ENCODE peak calls at places on chromosomes 3 and 15, in four cellular contexts. M is activated T-cell treated with anti-CD3 and anti-CD28 coated beads for 24 hours; A is activated CD4-positive, alpha-beta T cell treated with anti-CD3 and anti-CD28 coated beads, Interleukin-2, amount 10 ng/mL, durations not matched to agents 7 days and 5 days; C is HFFc6. W is an unnamed sample.

GRCh38 chr15:93708721-93709120 is 522.6 kb upstream of the MCTP2 start:
- DNase-seq in M (no peak), A (no peak), C (no peak), W (no peak)

GRCh38 chr3:30180305-30181275 is 425.8 kb upstream of the TGFBR2 start:
- DNase-seq in A (no peak), M (no peak), C (no peak), W (no peak)

GRCh38 chr15:73781038-73781925 is 28.1 kb upstream of the INSYN1 start:
- DNase-seq in C (peak; percentile 57), M (no peak), A (peak; percentile 6), W (no peak)

GRCh38 chr3:195148553-195148952 is 122.4 kb downstream of the XXYLT1 start:
- DNase-seq in M (no peak), A (no peak), C (no peak), W (no peak)

GRCh38 chr15:60905587-60905986 is 323.5 kb downstream of the RORA start:
- DNase-seq in C (no peak), A (peak; percentile 48), M (no peak), W (peak; percentile 23)

GRCh38 chr3:169563775-169564059 is 99.8 kb downstream of the MECOM start:
- DNase-seq in C (no peak), M (no peak), A (no peak), W (no peak)

GRCh38 chr3:135837977-135838636 is 127.4 kb upstream of the PPP2R3A start:
- DNase-seq in A (no peak), M (no peak), C (no peak), W (no peak)

GRCh38 chr3:191330309-191330712 is at the start of gene UTS2B:
- DNase-seq in A (no peak), C (peak; percentile 51), M (no peak), W (no peak)

GRCh38 chr15:100762289-100762688 is 117.3 kb upstream of the ALDH1A3 start:
- DNase-seq in M (no peak), C (no peak), A (no peak), W (no peak)

GRCh38 chr3:66017084-66017990 is 21.4 kb downstream of the MAGI1 start:
- DNase-seq in A (no peak), C (no peak), M (no peak), W (no peak)

GRCh38 chr3:37074178-37074577 is 80.9 kb downstream of the MLH1 start:
- DNase-seq in C (peak; percentile 63), M (no peak), A (no peak), W (no peak)

GRCh38 chr3:187914231-187914630 is 169.0 kb upstream of the BCL6 start:
- DNase-seq in A (no peak), C (no peak), M (no peak), W (no peak)

GRCh38 chr3:61560452-61561373 is 658 bp upstream of the PTPRG start:
- DNase-seq in A (peak; percentile 56), C (peak; percentile 76), M (no peak), W (no peak)

GRCh38 chr3:38054166-38054991 is 15.4 kb downstream of the DLEC1 start:
- DNase-seq in A (no peak), C (peak; percentile 12), M (no peak), W (no peak)

GRCh38 chr15:39084683-39085530 is 496.0 kb upstream of the THBS1 start:
- DNase-seq in C (peak; percentile 57), A (no peak), M (no peak), W (no peak)

GRCh38 chr15:77732514-77733335 is 100.0 kb upstream of the LINGO1 start:
- DNase-seq in C (no peak), A (no peak), M (no peak), W (no peak)

GRCh38 chr3:110528305-110529121 is 543.1 kb upstream of the NECTIN3 start:
- DNase-seq in C (no peak), A (no peak), M (no peak), W (no peak)

GRCh38 chr15:64851503-64851840 is 9.8 kb downstream of the PLEKHO2 start:
- DNase-seq in M (no peak), A (no peak), C (peak; percentile 79), W (no peak)

GRCh38 chr3:28068342-28068741 is 173.1 kb upstream of the CMC1 start:
- DNase-seq in C (no peak), A (no peak), M (no peak), W (no peak)

GRCh38 chr3:102205647-102206046 is 229.2 kb upstream of the ZPLD1 start:
- DNase-seq in M (no peak), A (no peak), C (no peak), W (no peak)

GRCh38 chr3:33440578-33441321 is 545 bp upstream of the UBP1 start:
- DNase-seq in C (peak; percentile 100), M (peak; percentile 96), A (peak; percentile 98), W (peak; percentile 96)

GRCh38 chr3:131349946-131350347 is 31.6 kb upstream of the NUDT16 start:
- DNase-seq in M (no peak), C (peak; percentile 89), A (no peak), W (no peak)

GRCh38 chr15:24856397-24857093 is 98.2 kb upstream of the SNRPN start:
- DNase-seq in C (no peak), A (no peak), M (no peak), W (no peak)

GRCh38 chr3:52299247-52299657 is 11.6 kb downstream of the GLYCTK start:
- DNase-seq in A (no peak), C (no peak), M (no peak), W (no peak)